ENCODE peak calls at places on chromosomes 12 and 14, in ten cellular contexts. G is NCI-H1048; R is NK-92 treated with Interleukin-12 subunit alpha and Interleukin-12 subunit beta, amount 100 ng/mL, for 24 hours; Z is DMS 273 treated with DMSO at 0.1 percent for 48 hours; T is effector memory CD8-positive, alpha-beta T cell; P is NCI-H460; C is CD8-positive, alpha-beta memory T cell; Q is tibial nerve; D is naive thymus-derived CD8-positive, alpha-beta T cell; K is pancreas. E is an unnamed sample.

GRCh38 chr12:27525373-27525772 is 1.4 kb downstream of the PPFIBP1 start:
- DNase-seq in G (no peak), R (no peak), Z (no peak), T (no peak), P (no peak), C (no peak), Q (peak; percentile 15), D (no peak), K (no peak), E (no peak)

GRCh38 chr12:62813031-62813829 is 121.7 kb downstream of the PPM1H start:
- DNase-seq in G (peak; percentile 4), R (no peak), Z (no peak), T (no peak), P (peak; percentile 75), C (no peak), Q (peak; percentile 59), D (no peak), K (peak; percentile 40), E (no peak)

GRCh38 chr12:113333877-113334785 is 778 bp downstream of the SLC8B1 start:
- DNase-seq in G (no peak), R (no peak), Z (no peak), T (no peak), P (no peak), C (peak; percentile 13), Q (peak; percentile 20), D (no peak), K (no peak), E (no peak)

GRCh38 chr12:101086490-101086889 is 123.5 kb downstream of the SLC5A8 start:
- DNase-seq in G (no peak), R (no peak), Z (no peak), T (no peak), P (no peak), C (no peak), Q (no peak), D (no peak), K (no peak), E (no peak)

GRCh38 chr12:102673606-102674005 is 193.2 kb upstream of the IGF1 start:
- DNase-seq in G (no peak), R (no peak), Z (no peak), T (no peak), P (no peak), C (no peak), Q (no peak), D (no peak), K (no peak), E (no peak)

GRCh38 chr12:65962921-65963883 is 138.9 kb downstream of the HMGA2 start:
- DNase-seq in G (no peak), R (no peak), Z (no peak), T (no peak), P (peak; percentile 41), C (no peak), Q (no peak), D (no peak), K (no peak), E (peak; percentile 49)

GRCh38 chr12:14394317-14395058 is 29.0 kb downstream of the ATF7IP start:
- DNase-seq in G (peak; percentile 78), R (no peak), Z (peak; percentile 88), T (peak; percentile 19), P (peak; percentile 38), C (peak; percentile 78), Q (no peak), D (no peak), K (peak; percentile 37), E (peak; percentile 71)

GRCh38 chr12:4303750-4304149 is 17.3 kb upstream of the TIGAR start:
- DNase-seq in G (no peak), R (no peak), Z (no peak), T (no peak), P (no peak), C (no peak), Q (no peak), D (no peak), K (no peak), E (no peak)

GRCh38 chr12:89762498-89763170 is 54.0 kb upstream of the ATP2B1 start:
- DNase-seq in G (no peak), R (no peak), Z (no peak), T (no peak), P (peak; percentile 18), C (peak; percentile 13), Q (no peak), D (no peak), K (no peak), E (peak; percentile 67)

GRCh38 chr12:27615331-27615891 is 80.8 kb upstream of the REP15 start:
- DNase-seq in G (no peak), R (no peak), Z (no peak), T (no peak), P (no peak), C (no peak), Q (no peak), D (no peak), K (no peak), E (no peak)

GRCh38 chr12:29242921-29243431 is 93.9 kb downstream of the FAR2 start:
- DNase-seq in G (no peak), R (no peak), Z (no peak), T (no peak), P (no peak), C (no peak), Q (no peak), D (no peak), K (no peak), E (no peak)

GRCh38 chr14:55832974-55833373 is 253.0 kb downstream of the KTN1 start:
- DNase-seq in G (no peak), R (no peak), Z (no peak), T (no peak), P (no peak), C (no peak), Q (no peak), D (no peak), K (no peak), E (no peak)

GRCh38 chr12:48160807-48161206 is 3.5 kb upstream of the ASB8 start:
- DNase-seq in G (no peak), R (no peak), Z (no peak), T (no peak), P (no peak), C (no peak), Q (no peak), D (no peak), K (no peak), E (no peak)

GRCh38 chr14:67668559-67668958 is 5.9 kb downstream of the VTI1B start:
- DNase-seq in G (peak; percentile 57), R (peak; percentile 31), Z (no peak), T (peak; percentile 11), P (no peak), C (peak; percentile 4), Q (no peak), D (no peak), K (no peak), E (peak; percentile 52)

GRCh38 chr14:61749264-61749663 is 13.0 kb upstream of the SNAPC1 start:
- DNase-seq in G (no peak), R (no peak), Z (no peak), T (no peak), P (no peak), C (no peak), Q (no peak), D (no peak), K (no peak), E (no peak)

GRCh38 chr12:115473257-115473956 is 789.4 kb upstream of the TBX3 start:
- DNase-seq in G (no peak), R (no peak), Z (no peak), T (no peak), P (no peak), C (no peak), Q (no peak), D (no peak), K (no peak), E (no peak)

GRCh38 chr14:95003099-95003960 is 154.0 kb downstream of the DICER1 start:
- DNase-seq in G (no peak), R (no peak), Z (no peak), T (no peak), P (no peak), C (no peak), Q (no peak), D (no peak), K (no peak), E (no peak)

GRCh38 chr14:98368214-98368613 is 903.8 kb downstream of the BCL11B start:
- DNase-seq in G (no peak), R (no peak), Z (no peak), T (no peak), P (no peak), C (no peak), Q (no peak), D (no peak), K (no peak), E (no peak)

GRCh38 chr12:52091869-52092268 is 12.4 kb downstream of the SMIM41 start:
- DNase-seq in G (no peak), R (no peak), Z (no peak), T (no peak), P (no peak), C (no peak), Q (no peak), D (no peak), K (no peak), E (no peak)

GRCh38 chr12:19030180-19030579 is 99.4 kb upstream of the PLEKHA5 start:
- DNase-seq in G (no peak), R (no peak), Z (no peak), T (no peak), P (no peak), C (no peak), Q (no peak), D (no peak), K (no peak), E (no peak)

GRCh38 chr12:94596596-94596995 is 53.8 kb downstream of the TMCC3 start:
- DNase-seq in G (no peak), R (no peak), Z (no peak), T (no peak), P (no peak), C (no peak), Q (no peak), D (no peak), K (no peak), E (no peak)

GRCh38 chr14:32393119-32393518 is 64.0 kb downstream of the AKAP6 start:
- DNase-seq in G (no peak), R (no peak), Z (no peak), T (no peak), P (no peak), C (no peak), Q (no peak), D (no peak), K (no peak), E (no peak)

GRCh38 chr14:92647499-92648279 is 100.7 kb downstream of the LGMN start:
- DNase-seq in G (no peak), R (no peak), Z (no peak), T (no peak), P (no peak), C (no peak), Q (no peak), D (no peak), K (no peak), E (no peak)

GRCh38 chr12:31218203-31219025 is 107.5 kb downstream of the SINHCAF start:
- DNase-seq in G (no peak), R (no peak), Z (no peak), T (no peak), P (no peak), C (no peak), Q (no peak), D (no peak), K (no peak), E (no peak)

GRCh38 chr14:69048456-69048855 is 69.4 kb upstream of the ACTN1 start:
- DNase-seq in G (no peak), R (no peak), Z (no peak), T (no peak), P (no peak), C (no peak), Q (no peak), D (peak; percentile 21), K (peak; percentile 35), E (no peak)

GRCh38 chr14:99704037-99704436 is 19.9 kb downstream of the CYP46A1 start:
- DNase-seq in G (no peak), R (no peak), Z (no peak), T (no peak), P (no peak), C (no peak), Q (no peak), D (no peak), K (no peak), E (no peak)

GRCh38 chr14:97120204-97121120 is 323.3 kb downstream of the VRK1 start:
- DNase-seq in G (no peak), R (no peak), Z (no peak), T (peak; percentile 19), P (no peak), C (peak; percentile 17), Q (no peak), D (no peak), K (no peak), E (no peak)

GRCh38 chr12:41992692-41993215 is 151.9 kb downstream of the GXYLT1 start:
- DNase-seq in G (no peak), R (no peak), Z (no peak), T (no peak), P (no peak), C (no peak), Q (no peak), D (no peak), K (no peak), E (no peak)